ENCODE peak calls at places on chromosomes 5 and 9, in nine cellular contexts. M, S, C, Q, I, B, E, P and F are unnamed samples.

GRCh38 chr9:110249639-110250038 is 6.7 kb downstream of the TXN start:
- DNase-seq in B (no peak), Q (no peak), E (no peak), C (no peak), S (no peak), M (no peak), I (no peak), P (no peak), F (no peak)

GRCh38 chr5:180769821-180770220 is 30.0 kb upstream of the OR2Y1 start:
- DNase-seq in I (no peak), M (no peak), Q (no peak), E (no peak), B (no peak), P (no peak), S (no peak), C (no peak), F (no peak)

GRCh38 chr5:136047858-136048257 is 19.1 kb downstream of the TGFBI start:
- DNase-seq in C (peak), P (no peak), E (no peak), B (no peak), M (no peak), Q (no peak), I (no peak), S (no peak), F (no peak)

GRCh38 chr9:16180546-16180945 is 627.7 kb downstream of the CCDC171 start:
- DNase-seq in C (no peak), B (peak), P (peak), I (no peak), Q (no peak), S (no peak), M (peak), E (peak), F (no peak)

GRCh38 chr9:109497193-109498165 is 628 bp downstream of the PTPN3 start:
- DNase-seq in B (no peak), I (no peak), P (peak), E (no peak), Q (peak), S (peak), C (peak), M (no peak), F (no peak)

GRCh38 chr5:143800715-143801114 is 11.2 kb upstream of the HMHB1 start:
- DNase-seq in M (no peak), S (no peak), B (no peak), I (no peak), E (no peak), P (no peak), C (no peak), Q (peak), F (no peak)

GRCh38 chr5:62717211-62717927 is 138.8 kb downstream of the LRRC70 start:
- DNase-seq in I (no peak), B (peak), E (peak), P (no peak), S (no peak), Q (no peak), C (no peak), M (no peak), F (no peak)

GRCh38 chr9:28782630-28783029 is 1209.3 kb upstream of the C9orf72 start:
- DNase-seq in I (no peak), P (no peak), B (peak), M (no peak), S (no peak), Q (peak), E (peak), C (no peak), F (no peak)

GRCh38 chr9:80177949-80178480 is 606.2 kb downstream of the TLE4 start:
- DNase-seq in S (no peak), M (no peak), B (no peak), P (no peak), Q (no peak), E (no peak), I (no peak), C (no peak), F (no peak)

GRCh38 chr5:169803077-169803981 is 166.3 kb downstream of the DOCK2 start:
- DNase-seq in P (no peak), M (peak), I (no peak), Q (peak), C (no peak), B (peak), S (peak), E (peak), F (no peak)

GRCh38 chr9:87641067-87641466 is 84.9 kb upstream of the CTSL start:
- DNase-seq in E (no peak), S (no peak), Q (no peak), B (no peak), M (no peak), C (no peak), I (no peak), P (no peak), F (no peak)

GRCh38 chr5:119255571-119256356 is 100.1 kb upstream of the TNFAIP8 start:
- DNase-seq in Q (peak), P (no peak), C (no peak), E (peak), S (peak), B (peak), M (no peak), I (no peak), F (no peak)

GRCh38 chr5:38370341-38371100 is 112.2 kb downstream of the EGFLAM start:
- DNase-seq in B (no peak), Q (no peak), P (no peak), E (no peak), I (no peak), C (no peak), S (no peak), M (no peak), F (no peak)

GRCh38 chr9:81574399-81574798 is 114.9 kb downstream of the TLE1 start:
- DNase-seq in P (no peak), S (no peak), B (peak), Q (no peak), C (no peak), M (peak), E (peak), I (no peak), F (no peak)

GRCh38 chr5:159133041-159133741 is 33.5 kb upstream of the EBF1 start:
- DNase-seq in C (no peak), E (peak), Q (peak), S (peak), M (peak), B (peak), I (no peak), P (peak), F (no peak)

GRCh38 chr9:116951588-116952433 is 264.7 kb downstream of the TRIM32 start:
- DNase-seq in Q (no peak), E (no peak), M (peak), P (peak), I (no peak), C (no peak), B (peak), S (no peak), F (no peak)

GRCh38 chr5:160835818-160836528 is 16.0 kb downstream of the ATP10B start:
- DNase-seq in I (no peak), S (no peak), M (no peak), P (no peak), Q (no peak), B (no peak), C (no peak), E (no peak), F (no peak)

GRCh38 chr9:117092582-117092981 is 322.3 kb downstream of the ASTN2 start:
- DNase-seq in I (no peak), S (no peak), P (peak), Q (no peak), M (no peak), E (peak), B (peak), C (no peak), F (no peak)

GRCh38 chr9:78213696-78214095 is 22.2 kb upstream of the CEP78 start:
- DNase-seq in M (peak), B (peak), E (peak), S (peak), P (no peak), C (no peak), I (no peak), Q (peak), F (no peak)

GRCh38 chr5:173804579-173804978 is 83.6 kb upstream of the CPEB4 start:
- DNase-seq in C (no peak), P (no peak), S (no peak), B (no peak), E (no peak), I (no peak), M (no peak), Q (no peak), F (no peak)

GRCh38 chr5:96517294-96517693 is 84.2 kb upstream of the PCSK1 start:
- DNase-seq in B (peak), M (peak), S (no peak), C (no peak), Q (no peak), E (peak), P (no peak), I (no peak), F (no peak)

GRCh38 chr5:19987594-19988345 is at the start of gene CDH18:
- DNase-seq in E (peak), C (peak), Q (peak), M (no peak), P (peak), S (peak), I (no peak), B (peak), F (peak)

GRCh38 chr9:81822967-81823366 is 105.3 kb upstream of the SPATA31D4 start:
- DNase-seq in I (no peak), B (no peak), S (no peak), Q (no peak), M (no peak), P (no peak), C (no peak), E (no peak), F (no peak)

GRCh38 chr9:89457376-89457855 is 40.5 kb downstream of the SEMA4D start:
- DNase-seq in M (no peak), C (no peak), P (no peak), E (no peak), B (no peak), I (no peak), S (no peak), Q (no peak), F (no peak)
- TF ChIP-seq CTCF in M (no peak), C (no peak), P (no peak), E (no peak), B (no peak), I (no peak), S (no peak), Q (no peak), F (no peak)

GRCh38 chr5:141245250-141245717 is at the start of gene PCDHB15:
- DNase-seq in E (peak), S (no peak), M (no peak), I (no peak), Q (peak), B (no peak), C (no peak), P (no peak), F (no peak)
- TF ChIP-seq CTCF in E (no peak), S (peak), M (peak), I (no peak), Q (peak), B (no peak), C (no peak), P (no peak), F (peak)

GRCh38 chr5:155260798-155261197 is 247.2 kb downstream of the KIF4B start:
- DNase-seq in S (peak), E (no peak), C (no peak), I (no peak), P (no peak), B (no peak), M (no peak), Q (peak), F (no peak)
- TF ChIP-seq CTCF in S (peak), E (no peak), C (no peak), I (no peak), P (no peak), B (no peak), M (no peak), Q (peak), F (peak)

GRCh38 chr5:350355-350754 is 28.8 kb downstream of the AHRR start:
- DNase-seq in I (no peak), Q (no peak), B (no peak), E (no peak), S (peak), C (no peak), P (no peak), M (no peak), F (no peak)
- TF ChIP-seq CTCF in I (no peak), Q (peak), B (peak), E (peak), S (no peak), C (no peak), P (no peak), M (peak), F (no peak)

GRCh38 chr9:133148351-133149129 is 15.2 kb downstream of the GBGT1 start:
- DNase-seq in S (peak), E (peak), P (peak), M (peak), I (peak), C (peak), B (peak), Q (peak), F (peak)

GRCh38 chr9:133151601-133152525 is 11.9 kb downstream of the GBGT1 start:
- DNase-seq in C (no peak), S (no peak), B (no peak), M (no peak), Q (no peak), E (no peak), P (no peak), I (no peak), F (no peak)

GRCh38 chr9:133147412-133148271 is 16.1 kb downstream of the GBGT1 start:
- DNase-seq in P (peak), Q (peak), M (peak), I (peak), C (peak), S (peak), B (peak), E (peak), F (peak)

GRCh38 chr9:133151041-133151440 is 12.7 kb downstream of the GBGT1 start:
- DNase-seq in E (no peak), P (no peak), B (no peak), C (no peak), M (no peak), S (no peak), Q (no peak), I (no peak), F (no peak)

DNA sequence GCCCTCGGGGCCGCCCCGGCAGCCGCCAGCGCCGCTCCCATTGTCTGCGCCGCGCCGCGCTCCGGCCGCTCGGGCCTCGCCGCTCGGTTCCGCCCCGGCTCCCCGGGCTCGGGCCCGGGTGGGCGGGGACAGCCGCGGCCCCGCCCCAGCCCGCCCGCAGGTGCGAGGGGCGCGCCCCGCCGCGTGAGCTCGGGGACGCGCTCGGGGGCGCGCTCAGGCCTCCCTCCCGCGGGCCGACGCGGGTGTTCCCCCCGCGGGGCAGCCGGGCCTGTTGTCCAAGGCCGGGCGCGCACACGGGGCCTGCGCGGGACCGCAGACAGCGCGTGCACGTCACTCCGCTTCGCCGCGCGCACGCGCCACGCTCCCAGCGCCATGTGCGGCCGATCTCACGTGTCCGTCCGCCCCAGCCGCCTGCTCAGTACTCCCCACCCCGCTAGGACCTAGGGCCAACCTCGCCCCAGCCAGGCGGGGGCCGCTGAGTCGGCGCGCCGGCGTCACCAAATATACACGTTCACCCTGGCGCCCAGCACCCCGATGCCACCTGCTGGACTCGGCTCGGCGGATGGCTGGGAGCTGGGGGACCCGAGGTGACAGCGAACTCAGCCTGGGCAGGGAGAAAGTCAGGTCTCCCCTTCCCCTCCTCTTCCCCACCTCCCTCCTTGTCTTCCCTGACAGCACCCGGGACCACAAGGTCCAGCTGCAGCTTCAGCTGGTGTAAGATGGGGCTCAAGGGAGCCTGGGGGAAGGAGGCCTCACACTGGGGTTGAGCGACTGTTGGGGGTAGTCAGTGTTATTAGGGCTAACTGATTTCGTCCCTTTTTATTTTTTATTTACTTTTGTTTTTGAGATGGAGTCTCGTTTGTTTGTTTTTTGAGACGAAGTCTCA is 14.3 kb downstream of the GBGT1 start:
- DNase-seq in P (peak), E (peak), B (peak), Q (peak), M (peak), C (peak), I (peak), S (peak), F (peak)
- TF ChIP-seq CTCF in P (peak), E (no peak), B (no peak), Q (peak), M (peak), C (peak), I (no peak), S (peak), F (no peak)

GRCh38 chr5:15260347-15261278 is 239.4 kb upstream of the FBXL7 start:
- DNase-seq in S (peak), C (no peak), Q (no peak), P (no peak), I (no peak), E (peak), M (no peak), B (peak), F (no peak)

GRCh38 chr5:15254607-15255006 is 245.4 kb upstream of the FBXL7 start:
- DNase-seq in C (no peak), Q (no peak), B (peak), E (peak), M (no peak), I (no peak), P (no peak), S (peak), F (no peak)

GRCh38 chr5:15252331-15252730 is 247.6 kb upstream of the FBXL7 start:
- DNase-seq in Q (no peak), E (no peak), C (no peak), P (no peak), M (no peak), B (no peak), S (no peak), I (no peak), F (no peak)

GRCh38 chr5:15261279-15261668 is 238.7 kb upstream of the FBXL7 start:
- DNase-seq in I (no peak), E (no peak), C (no peak), P (no peak), B (no peak), S (peak), Q (no peak), M (no peak), F (no peak)

DNA sequence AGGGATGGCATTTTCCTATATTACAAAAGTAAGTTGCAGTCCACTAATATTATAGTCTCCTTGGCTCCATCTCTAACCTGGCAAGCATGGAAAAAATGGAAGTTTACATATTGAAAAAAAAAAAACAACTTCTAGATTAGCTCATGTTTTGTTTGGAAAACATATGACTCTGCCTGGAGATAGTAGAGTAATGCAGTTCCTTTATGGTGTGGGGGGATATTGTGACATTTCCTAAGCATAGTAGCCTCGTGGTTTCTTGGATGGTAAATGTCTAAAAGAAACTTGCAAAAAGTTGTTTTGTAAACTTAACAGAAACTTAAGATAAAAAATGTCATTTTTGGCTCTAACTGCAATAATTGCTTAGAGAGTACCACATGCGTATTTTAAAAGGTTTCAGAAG is 244.4 kb upstream of the FBXL7 start:
- DNase-seq in Q (no peak), B (no peak), E (peak), I (no peak), C (no peak), M (no peak), P (no peak), S (no peak), F (no peak)
- TF ChIP-seq CTCF in Q (no peak), B (no peak), E (no peak), I (no peak), C (no peak), M (no peak), P (no peak), S (no peak), F (no peak)

GRCh38 chr9:37364751-37365360 is 57.6 kb upstream of the GRHPR start:
- DNase-seq in Q (no peak), B (peak), I (no peak), C (no peak), S (no peak), E (no peak), P (no peak), M (no peak), F (no peak)
- TF ChIP-seq CTCF in Q (peak), B (peak), I (no peak), C (no peak), S (no peak), E (no peak), P (no peak), M (peak), F (no peak)

GRCh38 chr5:66174338-66174737 is 30.2 kb downstream of the SREK1 start:
- DNase-seq in Q (peak), P (no peak), E (peak), I (no peak), S (peak), M (peak), C (no peak), B (peak), F (no peak)
- TF ChIP-seq CTCF in Q (peak), P (peak), E (peak), I (no peak), S (peak), M (peak), C (no peak), B (peak), F (peak)

DNA sequence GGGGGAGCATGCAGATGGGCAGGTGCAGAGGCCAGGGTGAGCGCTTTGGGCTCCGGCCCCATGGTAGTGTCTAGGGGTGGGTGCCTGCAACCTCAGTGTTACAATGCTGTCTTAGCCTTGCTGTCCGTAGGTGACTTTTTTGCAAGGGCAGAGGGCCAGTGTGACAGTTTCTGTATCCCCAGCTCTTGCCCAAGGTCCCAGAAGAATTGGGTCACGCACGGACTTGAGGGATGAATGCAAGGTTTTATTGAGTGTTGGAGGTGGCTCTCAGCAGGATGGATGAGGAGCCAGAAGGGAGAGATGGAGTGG is 492.5 kb downstream of the AGTPBP1 start:
- DNase-seq in E (no peak), M (no peak), I (no peak), S (no peak), P (no peak), Q (no peak), B (no peak), C (no peak), F (no peak)
- TF ChIP-seq CTCF in E (no peak), M (no peak), I (no peak), S (no peak), P (no peak), Q (no peak), B (no peak), C (no peak), F (no peak)

GRCh38 chr5:31531888-31532710 is at the start of the genes C5orf22 and DROSHA:
- DNase-seq in Q (peak), C (peak), S (peak), B (peak), M (peak), P (peak), E (peak), I (peak), F (peak)
- TF ChIP-seq CTCF in Q (peak), C (no peak), S (peak), B (no peak), M (peak), P (no peak), E (no peak), I (no peak), F (no peak)